ENCODE peak calls at places on chromosomes 6 and 20, in six cellular contexts. S is GM18507, P is MCF 10A, L is pons, F is SHP77, H is HEK293T. J is an unnamed sample.

GRCh38 chr6:86969573-86969972 is 32.2 kb downstream of the HTR1E start:
- DNase-seq in S (no peak), P (peak), L (no peak), F (no peak), H (no peak), J (no peak)

GRCh38 chr6:107635058-107635515 is 145.2 kb downstream of the SOBP start:
- DNase-seq in S (no peak), P (no peak), L (no peak), F (no peak), H (no peak), J (no peak)

GRCh38 chr6:13535306-13535705 is 39.1 kb upstream of the SIRT5 start:
- DNase-seq in S (no peak), P (no peak), L (no peak), F (no peak), H (no peak), J (no peak)

GRCh38 chr20:43209831-43210230 is 20.1 kb upstream of the PTPRT start:
- DNase-seq in S (no peak), P (no peak), L (no peak), F (no peak), H (no peak), J (no peak)

GRCh38 chr6:138817799-138818198 is 21.9 kb downstream of the ECT2L start:
- DNase-seq in S (no peak), P (no peak), L (no peak), F (no peak), H (no peak), J (no peak)

GRCh38 chr6:117602899-117603588 is 733 bp upstream of the GOPC start:
- DNase-seq in S (no peak), P (no peak), L (no peak), F (no peak), H (no peak), J (no peak)

GRCh38 chr6:70982747-70983146 is 25.9 kb upstream of the B3GAT2 start:
- DNase-seq in S (no peak), P (no peak), L (no peak), F (no peak), H (no peak), J (no peak)

GRCh38 chr6:119129148-119129967 is 50.9 kb upstream of the FAM184A start:
- DNase-seq in S (no peak), P (peak), L (peak), F (peak), H (peak), J (peak)

GRCh38 chr6:93142382-93142781 is 277.0 kb downstream of the EPHA7 start:
- DNase-seq in S (no peak), P (no peak), L (no peak), F (no peak), H (no peak), J (no peak)

GRCh38 chr20:44390280-44390679 is 34.8 kb downstream of the HNF4A start:
- DNase-seq in S (no peak), P (no peak), L (no peak), F (no peak), H (no peak), J (no peak)

GRCh38 chr6:158620963-158621693 is 23.4 kb downstream of the DYNLT1 start:
- DNase-seq in S (no peak), P (no peak), L (no peak), F (no peak), H (no peak), J (no peak)

GRCh38 chr20:35305682-35306556 is 13.7 kb upstream of the FAM83C start:
- DNase-seq in S (no peak), P (peak), L (peak), F (peak), H (peak), J (no peak)

GRCh38 chr6:17754254-17754653 is 47.5 kb upstream of the NUP153 start:
- DNase-seq in S (no peak), P (no peak), L (no peak), F (no peak), H (no peak), J (no peak)

J was measured in HuH-7.